ENCODE peak calls at places on chromosome 5, in six cellular contexts. C, J, P, G, X and H are unnamed samples.
A peak's percentile ranks its signal among the peaks of the same experiment; 100 is the strongest.

GRCh38 chr5:74772359-74772758 is 5.3 kb downstream of the NSA2 start:
- DNase-seq in C (peak; percentile 26), J (no peak), P (no peak), G (peak; percentile 13), X (no peak), H (no peak)

GRCh38 chr5:83255268-83255667 is 177.9 kb downstream of the XRCC4 start:
- DNase-seq in C (peak; percentile 57), J (no peak), P (no peak), G (no peak), X (no peak), H (no peak)

GRCh38 chr5:105168806-105169205 is 1606.2 kb upstream of the NUDT12 start:
- DNase-seq in C (no peak), J (no peak), P (no peak), G (peak; percentile 8), X (no peak), H (no peak)

GRCh38 chr5:121049971-121050370 is 585.9 kb downstream of the PRR16 start:
- DNase-seq in C (no peak), J (no peak), P (no peak), G (no peak), X (no peak), H (no peak)

GRCh38 chr5:169100735-169101075 is 200.2 kb downstream of the SLIT3 start:
- DNase-seq in C (no peak), J (peak; percentile 80), P (no peak), G (peak; percentile 5), X (no peak), H (no peak)

GRCh38 chr5:151068571-151069197 is 12.2 kb downstream of the TNIP1 start:
- DNase-seq in C (peak; percentile 32), J (no peak), P (no peak), G (peak; percentile 55), X (no peak), H (no peak)

GRCh38 chr5:123036391-123037103 is at the start of gene PPIC:
- DNase-seq in C (peak; percentile 71), J (peak; percentile 86), P (peak; percentile 70), G (peak; percentile 82), X (peak; percentile 93), H (peak; percentile 58)

GRCh38 chr5:144390133-144390532 is 219.5 kb downstream of the KCTD16 start:
- DNase-seq in C (peak; percentile 0), J (peak; percentile 32), P (peak; percentile 1), G (peak; percentile 2), X (no peak), H (no peak)

GRCh38 chr5:147017621-147018020 is 139.1 kb upstream of the PPP2R2B start:
- DNase-seq in C (no peak), J (peak; percentile 73), P (no peak), G (peak; percentile 81), X (no peak), H (no peak)

GRCh38 chr5:176754376-176754942 is 55.9 kb upstream of the UNC5A start:
- DNase-seq in C (no peak), J (no peak), P (no peak), G (no peak), X (no peak), H (no peak)

GRCh38 chr5:151238303-151238741 is 14.4 kb upstream of the CCDC69 start:
- DNase-seq in C (no peak), J (no peak), P (no peak), G (no peak), X (peak; percentile 60), H (no peak)

GRCh38 chr5:148921350-148921749 is 94.9 kb downstream of the ADRB2 start:
- DNase-seq in C (no peak), J (no peak), P (no peak), G (no peak), X (no peak), H (no peak)

GRCh38 chr5:69137807-69138206 is 29.1 kb upstream of the CCNB1 start:
- DNase-seq in C (no peak), J (no peak), P (no peak), G (no peak), X (no peak), H (no peak)

GRCh38 chr5:170293273-170293672 is 4.3 kb downstream of the LCP2 start:
- DNase-seq in C (no peak), J (no peak), P (no peak), G (no peak), X (no peak), H (no peak)

GRCh38 chr5:72093231-72093630 is 14.0 kb upstream of the MAP1B start:
- DNase-seq in C (peak; percentile 67), J (no peak), P (peak; percentile 25), G (peak; percentile 14), X (no peak), H (no peak)

GRCh38 chr5:146877783-146878470 is 630 bp downstream of the PPP2R2B start:
- DNase-seq in C (no peak), J (peak; percentile 37), P (peak; percentile 28), G (peak; percentile 10), X (peak; percentile 78), H (peak; percentile 32)

GRCh38 chr5:134111741-134112647 is 2.5 kb upstream of the TCF7 start:
- DNase-seq in C (peak; percentile 62), J (peak; percentile 88), P (no peak), G (peak; percentile 26), X (no peak), H (no peak)

GRCh38 chr5:36915653-36916052 is 39.1 kb downstream of the NIPBL start:
- DNase-seq in C (peak; percentile 35), J (no peak), P (no peak), G (no peak), X (no peak), H (no peak)

GRCh38 chr5:139962445-139962844 is 80.7 kb downstream of the NRG2 start:
- DNase-seq in C (no peak), J (no peak), P (no peak), G (no peak), X (peak; percentile 13), H (no peak)

GRCh38 chr5:168746893-168747640 is 167.9 kb upstream of the PANK3 start:
- DNase-seq in C (no peak), J (peak; percentile 32), P (no peak), G (no peak), X (no peak), H (no peak)

GRCh38 chr5:180832638-180833068 is 28.4 kb downstream of the ZFP62 start:
- DNase-seq in C (no peak), J (no peak), P (no peak), G (no peak), X (no peak), H (no peak)
- H3K4me3 ChIP-seq in C (no peak overlapping the region), J (no peak overlapping the region), P (no peak overlapping the region), G (no peak overlapping the region), X (no peak overlapping the region), H (no peak overlapping the region)

DNA sequence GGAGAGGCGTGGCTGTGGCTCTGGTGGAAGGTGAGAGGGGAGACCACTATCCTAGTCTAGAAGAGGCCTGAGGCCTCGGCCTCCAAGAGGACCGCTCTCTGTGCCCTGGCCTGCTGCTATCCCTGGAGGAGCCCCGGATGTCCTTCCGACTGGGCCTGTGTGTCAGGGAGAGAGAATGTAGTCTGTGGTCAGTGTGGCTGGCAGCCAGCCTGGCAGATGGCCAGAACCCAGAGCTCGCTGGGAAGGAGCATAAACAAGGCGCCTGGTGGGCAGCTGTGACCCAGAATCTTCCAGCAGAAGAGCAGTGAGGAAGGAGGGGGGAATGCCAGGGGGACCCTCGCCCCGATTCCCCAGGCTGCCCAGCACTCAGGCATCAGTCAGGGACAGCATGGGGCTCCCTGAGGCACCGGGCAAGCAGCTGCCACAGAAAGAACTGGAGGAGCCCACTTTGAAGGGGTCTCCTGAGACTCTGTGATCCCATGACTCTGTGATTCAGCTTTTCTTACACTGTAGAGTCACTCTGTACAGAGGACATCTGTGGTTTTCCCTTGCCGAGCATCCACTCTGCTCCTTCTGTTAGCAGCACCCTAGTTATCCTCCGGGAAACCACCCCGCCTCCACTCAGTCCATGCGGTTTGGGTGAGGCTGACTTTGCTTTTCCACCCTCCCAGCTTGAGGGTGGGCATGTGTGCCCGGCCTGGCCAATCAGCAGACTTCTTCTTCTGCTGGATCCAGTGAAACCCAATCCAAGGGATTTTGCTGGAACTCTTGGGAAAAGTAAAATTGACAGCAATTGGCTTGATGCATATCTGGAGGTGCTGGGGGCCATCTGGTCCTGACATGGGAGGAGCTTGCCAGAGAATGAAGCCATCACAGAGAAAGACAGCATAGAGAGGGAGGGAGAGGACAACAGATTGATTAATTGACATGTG is 46.2 kb upstream of the PWWP2A start:
- DNase-seq in C (peak; percentile 98), J (peak; percentile 93), P (peak; percentile 29), G (peak; percentile 100), X (peak; percentile 73), H (peak; percentile 37)
- H3K4ac ChIP-seq in C (peak overlapping the region; percentile 100), J (peak overlapping the region; percentile 49), P (no peak overlapping the region), G (peak overlapping the region; percentile 100), X (peak overlapping the region; percentile 82), H (no peak overlapping the region)

GRCh38 chr5:178474562-178475184 is 115.5 kb downstream of the COL23A1 start:
- DNase-seq in C (no peak), J (peak; percentile 55), P (peak; percentile 35), G (no peak), X (no peak), H (no peak)
- H3K4me3 ChIP-seq in C (no peak overlapping the region), J (no peak overlapping the region), P (no peak overlapping the region), G (no peak overlapping the region), X (no peak overlapping the region), H (no peak overlapping the region)

GRCh38 chr5:119077444-119077843 is 6.6 kb downstream of the DMXL1 start:
- DNase-seq in C (no peak), J (no peak), P (no peak), G (no peak), X (no peak), H (no peak)

GRCh38 chr5:119080975-119081374 is 10.1 kb downstream of the DMXL1 start:
- DNase-seq in C (no peak), J (peak; percentile 28), P (no peak), G (no peak), X (no peak), H (no peak)

GRCh38 chr5:119076080-119076479 is 5.2 kb downstream of the DMXL1 start:
- DNase-seq in C (no peak), J (no peak), P (no peak), G (no peak), X (no peak), H (no peak)

GRCh38 chr5:119078870-119079269 is 8.0 kb downstream of the DMXL1 start:
- DNase-seq in C (peak; percentile 38), J (no peak), P (no peak), G (peak; percentile 33), X (no peak), H (no peak)

GRCh38 chr5:119078071-119078846 is 7.4 kb downstream of the DMXL1 start:
- DNase-seq in C (no peak), J (no peak), P (no peak), G (no peak), X (no peak), H (no peak)
- H3K4ac ChIP-seq in C (no peak overlapping the region), J (no peak overlapping the region), P (no peak overlapping the region), G (no peak overlapping the region), X (no peak overlapping the region), H (no peak overlapping the region)

DNA sequence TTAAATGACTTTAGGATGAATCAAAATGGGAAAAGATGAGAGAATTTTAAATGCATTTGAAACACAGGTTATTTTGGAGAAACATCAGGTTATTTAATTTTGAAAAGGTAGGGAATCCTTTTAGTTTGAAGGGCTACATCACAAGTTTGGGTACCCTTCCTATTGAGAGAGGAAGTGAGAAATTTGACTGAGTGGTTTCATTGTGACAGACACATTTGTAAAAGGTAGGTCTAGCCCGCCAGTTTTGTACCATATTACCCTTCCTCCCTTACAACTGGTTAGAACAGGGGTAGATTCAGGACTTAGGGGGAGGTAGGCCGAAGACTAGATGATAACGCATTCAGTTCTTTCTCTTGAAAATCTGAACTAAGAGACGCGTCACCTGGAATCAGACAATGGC is 464.2 kb downstream of the EBF1 start:
- DNase-seq in C (no peak), J (no peak), P (no peak), G (no peak), X (no peak), H (no peak)
- H3K4me3 ChIP-seq in C (no peak overlapping the region), J (no peak overlapping the region), P (no peak overlapping the region), G (no peak overlapping the region), X (no peak overlapping the region), H (no peak overlapping the region)